ENCODE peak calls at places on chromosomes 7 and 10, in six cellular contexts. Q, E, H, N, Y and W are unnamed samples. For H3K4me1 and H3K27me3, the result is how much of the 10 kb centered on the place peaks cover.

GRCh38 chr10:118800920-118801319 is 46.1 kb upstream of the CACUL1 start:
- DNase-seq in Q (no peak), E (no peak), H (no peak), N (no peak), Y (peak), W (peak)

GRCh38 chr7:40889560-40889959 is 754.8 kb downstream of the SUGCT start:
- DNase-seq in Q (no peak), E (no peak), H (no peak), N (no peak), Y (no peak), W (no peak)

GRCh38 chr7:87375647-87376435 is 30.4 kb downstream of the CROT start:
- DNase-seq in Q (no peak), E (no peak), H (no peak), N (peak), Y (no peak), W (no peak)

GRCh38 chr10:44186150-44186549 is 198.7 kb downstream of the CXCL12 start:
- DNase-seq in Q (no peak), E (no peak), H (no peak), N (peak), Y (peak), W (no peak)

GRCh38 chr7:31129067-31129466 is 77.0 kb downstream of the ADCYAP1R1 start:
- DNase-seq in Q (no peak), E (no peak), H (no peak), N (no peak), Y (no peak), W (no peak)

GRCh38 chr7:43612599-43613589 is 30.0 kb downstream of the STK17A start:
- DNase-seq in Q (no peak), E (no peak), H (no peak), N (peak), Y (peak), W (no peak)

GRCh38 chr10:78182841-78183240 is 149.2 kb downstream of the RPS24 start:
- DNase-seq in Q (no peak), E (no peak), H (no peak), N (no peak), Y (no peak), W (no peak)

GRCh38 chr7:70384891-70385290 is 747.1 kb upstream of the GALNT17 start:
- DNase-seq in Q (no peak), E (no peak), H (no peak), N (peak), Y (peak), W (no peak)

GRCh38 chr10:5805260-5805659 is 8.0 kb downstream of the GDI2 start:
- DNase-seq in Q (no peak), E (no peak), H (no peak), N (no peak), Y (no peak), W (no peak)

DNA sequence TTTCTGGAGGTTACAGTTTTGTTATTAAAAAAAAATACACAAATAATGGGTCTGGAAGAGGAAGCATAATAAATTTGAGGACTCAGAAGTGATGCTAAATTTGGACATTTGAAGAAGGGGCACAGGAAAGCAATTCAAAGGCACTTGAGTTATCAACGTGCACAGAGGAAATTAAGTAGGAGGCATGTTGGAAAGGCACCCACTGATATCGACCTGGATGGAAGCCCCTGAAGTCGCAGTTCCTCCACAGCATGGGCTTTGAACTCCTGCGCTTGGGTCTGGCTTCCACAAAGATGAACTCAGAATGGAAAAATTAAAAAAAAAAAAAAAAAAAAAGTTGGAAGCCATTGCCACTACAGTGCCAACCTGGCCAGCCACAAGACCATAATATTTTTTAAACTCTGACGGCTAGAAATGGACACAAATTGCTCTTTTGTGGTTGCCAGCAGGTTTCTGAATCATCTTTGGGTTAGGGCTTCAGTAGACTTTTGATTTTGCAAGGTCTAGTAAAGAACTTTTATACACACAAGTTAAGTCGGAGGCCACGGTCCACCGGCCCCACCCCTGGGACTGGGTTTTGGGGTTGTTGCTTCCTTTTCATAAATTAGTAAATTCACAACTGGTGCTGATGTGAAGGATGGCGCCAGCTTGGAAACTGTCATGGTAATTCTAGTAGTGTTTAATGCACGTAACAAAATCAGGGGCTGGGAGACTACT is 21.6 kb downstream of the JCAD start:
- DNase-seq in Q (no peak), E (no peak), H (no peak), N (no peak), Y (no peak), W (peak)
- H3K27ac ChIP-seq in Q (no peak), E (no peak), H (no peak), N (no peak), Y (no peak), W (no peak)

GRCh38 chr7:6608794-6609193 is 6.6 kb upstream of the ZNF853 start:
- DNase-seq in Q (no peak), E (no peak), H (no peak), N (no peak), Y (no peak), W (no peak)
- H3K4me1 ChIP-seq in Q (under half), E (under half), H (under half), N (under half), Y (under half), W (under half)

GRCh38 chr10:71392292-71392691 is 4.4 kb upstream of the CDH23 start:
- DNase-seq in Q (no peak), E (peak), H (no peak), N (no peak), Y (no peak), W (no peak)
- H3K27me3 ChIP-seq in Q (under half), E (under half), H (under half), N (half or more), Y (under half), W (under half)

DNA sequence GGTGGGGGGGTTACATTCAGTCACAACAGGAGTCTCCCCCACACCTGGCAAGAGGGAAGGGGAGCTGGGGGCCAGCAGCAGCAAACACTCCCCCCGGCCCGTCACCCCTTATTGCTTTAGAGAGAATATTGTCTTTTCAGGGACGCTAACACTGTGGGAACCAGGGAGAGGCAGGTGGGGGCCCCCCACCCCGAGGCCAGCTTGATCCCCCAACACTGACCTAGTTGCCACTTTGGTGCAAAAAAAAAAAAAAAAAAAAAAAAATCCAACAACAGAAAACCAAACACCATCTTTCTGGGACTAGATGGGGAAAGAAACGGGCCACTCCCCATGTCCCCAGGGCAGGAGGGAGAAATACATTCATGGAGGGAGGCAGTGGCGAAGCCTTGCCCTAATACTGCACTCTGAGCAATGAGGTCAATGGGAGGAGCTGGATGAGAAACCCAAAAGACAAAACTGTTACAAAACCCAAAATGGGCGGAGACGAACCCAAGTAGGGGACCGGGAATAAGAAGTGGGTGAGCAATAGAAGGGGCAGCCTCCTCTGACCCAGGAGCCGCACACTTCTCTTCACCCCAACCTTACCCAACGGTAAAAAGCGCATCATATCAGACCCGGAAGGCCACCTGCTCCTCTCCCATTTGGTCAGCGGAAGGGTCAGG is 6.5 kb downstream of the GNB2 start:
- DNase-seq in Q (no peak), E (no peak), H (no peak), N (no peak), Y (peak), W (peak)
- H3K27ac ChIP-seq in Q (no peak), E (no peak), H (no peak), N (no peak), Y (peak), W (peak)